ENCODE peak calls at places on chromosomes 4 and X, in six cellular contexts. L is IMR-90, I is H9, M is neuronal stem cell, G is mesenchymal stem cell, D is trophoblast cell. R is an unnamed sample.

GRCh38 chrX:74343327-74343969 is 39.5 kb downstream of the ZCCHC13 start:
- DNase-seq in D (no peak), L (no peak), I (no peak), M (no peak), G (no peak), R (no peak)

GRCh38 chrX:47649781-47650163 is 591 bp downstream of the ELK1 start:
- DNase-seq in M (no peak), D (no peak), G (no peak), L (no peak), I (no peak), R (no peak)

GRCh38 chr4:122152699-122153328 is 683 bp downstream of the BLTP1 start:
- DNase-seq in I (peak; percentile 63), L (peak; percentile 25), G (peak; percentile 53), D (peak; percentile 47), M (no peak), R (no peak)

GRCh38 chr4:173318648-173319211 is 15.4 kb downstream of the HMGB2 start:
- DNase-seq in M (no peak), G (peak; percentile 56), I (no peak), L (peak; percentile 74), D (peak; percentile 56), R (no peak)

GRCh38 chr4:118848242-118848641 is 12.3 kb upstream of the SEC24D start:
- DNase-seq in D (no peak), G (no peak), I (no peak), L (no peak), M (no peak), R (no peak)

GRCh38 chr4:16715482-16715881 is 183.0 kb downstream of the LDB2 start:
- DNase-seq in G (no peak), M (no peak), L (no peak), D (no peak), I (no peak), R (no peak)

GRCh38 chr4:85798011-85798770 is 323.2 kb downstream of the ARHGAP24 start:
- DNase-seq in G (no peak), M (no peak), L (no peak), D (peak; percentile 51), I (no peak), R (no peak)

GRCh38 chrX:120781416-120781815 is 94.2 kb downstream of the CT47B1 start:
- DNase-seq in G (peak; percentile 35), M (no peak), D (no peak), L (no peak), I (no peak), R (no peak)

GRCh38 chr4:120922390-120923200 is at the start of gene PRDM5:
- DNase-seq in D (peak; percentile 71), L (peak; percentile 40), I (peak; percentile 78), G (peak; percentile 60), M (peak; percentile 64), R (peak; percentile 43)

GRCh38 chrX:147735364-147735763 is 176.4 kb upstream of the FMR1 start:
- DNase-seq in M (no peak), D (no peak), L (no peak), I (no peak), G (no peak), R (no peak)

GRCh38 chr4:24274401-24275035 is 309.8 kb downstream of the DHX15 start:
- DNase-seq in L (peak; percentile 86), D (no peak), G (no peak), M (no peak), I (no peak), R (no peak)

GRCh38 chr4:31041385-31041784 is 321.2 kb downstream of the PCDH7 start:
- DNase-seq in L (no peak), D (no peak), G (no peak), I (no peak), M (no peak), R (no peak)

GRCh38 chr4:31037714-31038113 is 317.5 kb downstream of the PCDH7 start:
- DNase-seq in D (no peak), I (no peak), M (no peak), L (no peak), G (no peak), R (no peak)

GRCh38 chr4:31043382-31044062 is 323.4 kb downstream of the PCDH7 start:
- DNase-seq in G (no peak), D (no peak), I (no peak), L (no peak), M (no peak), R (no peak)

GRCh38 chr4:31040106-31040505 is 319.9 kb downstream of the PCDH7 start:
- DNase-seq in I (no peak), D (no peak), G (no peak), L (peak; percentile 31), M (no peak), R (no peak)

GRCh38 chr4:31039382-31039781 is 319.2 kb downstream of the PCDH7 start:
- DNase-seq in I (no peak), G (no peak), L (no peak), D (no peak), M (no peak), R (no peak)
- H2AK5ac ChIP-seq in I (no peak overlapping the region), G (no peak overlapping the region), L (no peak overlapping the region), D (no peak overlapping the region), M (no peak overlapping the region), R (no peak overlapping the region)

GRCh38 chr4:185211641-185212040 is 2.2 kb downstream of the SNX25 start:
- DNase-seq in I (no peak), M (no peak), L (no peak), G (no peak), D (no peak), R (no peak)

GRCh38 chr4:185212566-185212965 is 3.2 kb downstream of the SNX25 start:
- DNase-seq in M (no peak), L (peak; percentile 69), D (no peak), I (no peak), G (no peak), R (no peak)

GRCh38 chr4:185213829-185214228 is 4.4 kb downstream of the SNX25 start:
- DNase-seq in D (no peak), L (no peak), G (no peak), M (no peak), I (no peak), R (no peak)

GRCh38 chr4:185215261-185215660 is 5.9 kb downstream of the SNX25 start:
- DNase-seq in L (peak; percentile 18), G (no peak), I (no peak), D (peak; percentile 85), M (no peak), R (no peak)

DNA sequence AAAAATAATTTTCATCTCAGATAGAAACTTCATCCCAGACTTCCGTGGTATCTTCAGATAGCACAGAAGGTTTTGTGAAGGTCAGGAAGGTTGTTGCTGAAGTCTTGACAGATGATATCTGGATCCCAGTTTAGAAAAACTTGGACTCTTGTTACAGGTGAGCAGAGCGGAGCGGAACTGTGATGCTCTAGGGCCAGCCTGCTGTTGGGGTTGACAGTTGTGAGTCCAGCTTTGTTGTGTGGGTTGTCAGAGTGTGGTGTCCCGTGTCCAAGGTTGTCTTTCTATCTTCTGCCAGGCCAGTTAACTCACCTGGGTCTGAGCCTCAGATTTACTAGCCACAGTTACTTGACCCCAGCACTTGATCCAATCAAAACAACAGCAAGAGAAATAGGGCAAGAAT is 3.9 kb downstream of the SNX25 start:
- DNase-seq in M (no peak), G (no peak), I (no peak), D (no peak), L (no peak), R (no peak)
- H4K91ac ChIP-seq in M (no peak overlapping the region), G (no peak overlapping the region), I (no peak overlapping the region), D (no peak overlapping the region), L (no peak overlapping the region), R (no peak overlapping the region)

GRCh38 chr4:2794707-2795557 is 2.0 kb downstream of the SH3BP2 start:
- DNase-seq in G (peak; percentile 85), L (peak; percentile 79), D (peak; percentile 35), I (no peak), M (no peak), R (no peak)

GRCh38 chr4:2793920-2794706 is 1.2 kb downstream of the SH3BP2 start:
- DNase-seq in G (peak; percentile 71), I (peak; percentile 27), D (peak; percentile 98), M (no peak), L (no peak), R (no peak)

GRCh38 chr4:2797188-2797544 is 4.3 kb downstream of the SH3BP2 start:
- DNase-seq in D (no peak), L (no peak), I (no peak), M (no peak), G (no peak), R (no peak)

GRCh38 chr4:2796261-2797187 is 3.6 kb downstream of the SH3BP2 start:
- DNase-seq in M (no peak), I (no peak), D (peak; percentile 73), G (peak; percentile 47), L (peak; percentile 52), R (no peak)

DNA sequence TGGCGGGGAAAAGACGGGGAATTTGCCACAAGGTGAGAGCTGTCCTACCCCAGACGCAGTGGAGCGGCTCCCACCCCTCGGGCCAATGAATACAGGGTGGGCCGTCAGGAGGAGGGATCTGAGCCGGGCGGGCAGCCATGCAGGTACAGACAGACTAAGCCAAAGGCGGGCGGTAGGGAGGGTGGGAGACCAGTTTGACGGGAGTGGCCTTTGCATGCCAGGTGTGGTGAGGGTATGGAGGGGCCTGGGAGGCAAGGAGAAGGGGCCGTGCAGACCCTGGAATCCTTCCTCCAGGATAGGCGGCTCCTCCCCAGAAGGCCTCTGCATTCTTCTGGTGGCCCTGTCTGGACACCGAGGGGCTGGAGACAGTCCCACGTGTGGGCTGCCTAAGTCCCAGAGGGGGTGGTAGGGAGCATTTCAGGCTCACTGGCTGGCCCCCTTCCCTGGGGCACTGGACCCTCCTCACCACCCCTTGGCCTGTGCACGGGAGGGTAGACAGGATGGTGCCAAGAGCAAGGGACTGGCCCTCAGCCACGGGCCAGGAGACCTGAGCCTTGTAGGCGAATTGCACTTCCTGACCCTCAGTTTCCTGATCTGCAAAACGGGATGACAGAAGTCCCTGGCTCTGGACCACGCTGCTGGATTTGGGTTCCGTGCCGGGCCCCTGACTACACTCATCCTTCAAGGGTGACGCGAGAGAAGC is 2.8 kb downstream of the SH3BP2 start:
- DNase-seq in M (no peak), L (no peak), I (no peak), G (no peak), D (no peak), R (no peak)
- H3K9ac ChIP-seq in M (no peak overlapping the region), L (no peak overlapping the region), I (no peak overlapping the region), G (no peak overlapping the region), D (no peak overlapping the region), R (no peak overlapping the region)

DNA sequence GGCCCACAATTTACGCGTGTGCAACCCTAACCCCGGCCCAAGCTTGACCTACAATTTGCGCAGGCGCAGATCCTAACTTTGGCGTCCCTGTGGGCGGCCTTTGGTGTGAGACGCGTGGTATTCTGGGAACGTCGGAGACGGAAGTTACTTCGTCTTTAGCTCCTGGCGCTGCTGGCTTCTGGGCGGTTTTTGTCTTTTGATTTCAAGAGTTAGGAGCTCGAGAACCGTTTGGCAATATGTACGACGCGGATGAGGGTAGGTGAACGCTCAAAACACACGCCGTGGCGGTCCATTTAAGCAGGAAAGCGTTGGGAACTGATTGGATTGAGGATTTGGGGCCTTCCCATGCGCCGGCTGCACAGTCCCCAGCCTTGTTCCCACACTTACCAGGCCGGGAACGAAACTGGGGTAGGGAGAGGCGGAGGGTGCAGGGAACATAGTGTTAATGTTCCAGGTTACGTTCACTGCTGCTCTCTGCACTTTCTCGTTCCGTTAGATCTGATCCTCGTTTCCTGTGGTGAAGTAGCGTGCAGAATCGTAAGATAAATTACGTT is at the start of gene POLR2B:
- DNase-seq in L (peak; percentile 89), D (peak; percentile 100), M (peak; percentile 95), G (peak; percentile 96), I (peak; percentile 97), R (peak; percentile 89)
- H2AK5ac ChIP-seq in L (peak within 1 kb of the TSS; percentile 97), D (peak within 1 kb of the TSS; percentile 39), M (no peak within 1 kb of the TSS), G (peak within 1 kb of the TSS; percentile 23), I (no peak within 1 kb of the TSS), R (peak within 1 kb of the TSS; percentile 98)